ENCODE peak calls at places on chromosome 1, in four cellular contexts. One of them, this sample, is unnamed.

GRCh38 chr1:177586429-177586828 is 383.4 kb downstream of the SEC16B start:
- DNase-seq in uterus: no peak
- DNase-seq in CD4-positive, alpha-beta T cell: no peak
- DNase-seq in brain microvascular endothelial cell: peak
- DNase-seq in this sample: no peak

GRCh38 chr1:94237291-94238226 is at the start of gene ARHGAP29:
- DNase-seq in CD4-positive, alpha-beta T cell: peak
- DNase-seq in uterus: peak
- DNase-seq in brain microvascular endothelial cell: peak
- DNase-seq in this sample: peak

GRCh38 chr1:191993549-191993948 is 164.7 kb upstream of the RGS18 start:
- DNase-seq in uterus: no peak
- DNase-seq in brain microvascular endothelial cell: no peak
- DNase-seq in CD4-positive, alpha-beta T cell: no peak
- DNase-seq in this sample: no peak

GRCh38 chr1:51344276-51344601 is 13.9 kb upstream of the TTC39A start:
- DNase-seq in CD4-positive, alpha-beta T cell: no peak
- DNase-seq in uterus: no peak
- DNase-seq in brain microvascular endothelial cell: no peak
- DNase-seq in this sample: no peak

GRCh38 chr1:232891116-232891515 is 59.3 kb upstream of the NTPCR start:
- DNase-seq in CD4-positive, alpha-beta T cell: no peak
- DNase-seq in uterus: no peak
- DNase-seq in brain microvascular endothelial cell: peak
- DNase-seq in this sample: no peak

GRCh38 chr1:109787211-109787844 is 23.6 kb upstream of the EPS8L3 start:
- DNase-seq in brain microvascular endothelial cell: no peak
- DNase-seq in uterus: peak
- DNase-seq in CD4-positive, alpha-beta T cell: no peak
- DNase-seq in this sample: no peak

GRCh38 chr1:80896957-80897356 is 903.8 kb upstream of the ADGRL2 start:
- DNase-seq in CD4-positive, alpha-beta T cell: no peak
- DNase-seq in uterus: no peak
- DNase-seq in brain microvascular endothelial cell: no peak
- DNase-seq in this sample: no peak

GRCh38 chr1:159091547-159092397 is 15.2 kb upstream of the AIM2 start:
- DNase-seq in CD4-positive, alpha-beta T cell: no peak
- DNase-seq in brain microvascular endothelial cell: peak
- DNase-seq in uterus: no peak
- DNase-seq in this sample: no peak

GRCh38 chr1:95953005-95953404 is 719.0 kb downstream of the RWDD3 start:
- DNase-seq in uterus: no peak
- DNase-seq in brain microvascular endothelial cell: no peak
- DNase-seq in CD4-positive, alpha-beta T cell: no peak
- DNase-seq in this sample: no peak

GRCh38 chr1:42942444-42942843 is 16.2 kb downstream of the SLC2A1 start:
- DNase-seq in brain microvascular endothelial cell: no peak
- DNase-seq in uterus: no peak
- DNase-seq in CD4-positive, alpha-beta T cell: no peak
- DNase-seq in this sample: no peak

GRCh38 chr1:154698320-154699096 is 90.5 kb upstream of the ADAR start:
- DNase-seq in CD4-positive, alpha-beta T cell: no peak
- DNase-seq in brain microvascular endothelial cell: no peak
- DNase-seq in uterus: no peak
- DNase-seq in this sample: no peak

GRCh38 chr1:25642710-25643109 is 26.1 kb downstream of the MAN1C1 start:
- DNase-seq in brain microvascular endothelial cell: peak
- DNase-seq in uterus: no peak
- DNase-seq in CD4-positive, alpha-beta T cell: peak
- DNase-seq in this sample: peak

GRCh38 chr1:89725016-89725380 is 92.1 kb downstream of the LRRC8C start:
- DNase-seq in CD4-positive, alpha-beta T cell: no peak
- DNase-seq in uterus: no peak
- DNase-seq in brain microvascular endothelial cell: peak
- DNase-seq in this sample: no peak

GRCh38 chr1:84836145-84836544 is 56.9 kb downstream of the LPAR3 start:
- DNase-seq in CD4-positive, alpha-beta T cell: no peak
- DNase-seq in uterus: no peak
- DNase-seq in brain microvascular endothelial cell: peak
- DNase-seq in this sample: no peak

GRCh38 chr1:84078108-84078823 is 65.8 kb upstream of the PRKACB start:
- DNase-seq in brain microvascular endothelial cell: no peak
- DNase-seq in uterus: no peak
- DNase-seq in CD4-positive, alpha-beta T cell: no peak
- DNase-seq in this sample: no peak

GRCh38 chr1:64921761-64922160 is 44.6 kb downstream of the JAK1 start:
- DNase-seq in CD4-positive, alpha-beta T cell: no peak
- DNase-seq in brain microvascular endothelial cell: no peak
- DNase-seq in uterus: no peak
- DNase-seq in this sample: no peak

GRCh38 chr1:180433873-180434272 is 68.5 kb downstream of the ACBD6 start:
- DNase-seq in brain microvascular endothelial cell: no peak
- DNase-seq in CD4-positive, alpha-beta T cell: no peak
- DNase-seq in uterus: no peak
- DNase-seq in this sample: no peak

GRCh38 chr1:243315455-243315854 is 59.6 kb downstream of the SDCCAG8 start:
- DNase-seq in brain microvascular endothelial cell: no peak
- DNase-seq in CD4-positive, alpha-beta T cell: no peak
- DNase-seq in uterus: no peak
- DNase-seq in this sample: no peak

GRCh38 chr1:100347009-100347966 is 5.0 kb upstream of the CDC14A start:
- DNase-seq in brain microvascular endothelial cell: peak
- DNase-seq in uterus: no peak
- DNase-seq in CD4-positive, alpha-beta T cell: no peak
- DNase-seq in this sample: no peak

GRCh38 chr1:100343897-100344296 is 8.4 kb upstream of the CDC14A start:
- DNase-seq in uterus: no peak
- DNase-seq in CD4-positive, alpha-beta T cell: no peak
- DNase-seq in brain microvascular endothelial cell: no peak
- DNase-seq in this sample: no peak

GRCh38 chr1:100348549-100349144 is 3.7 kb upstream of the CDC14A start:
- DNase-seq in uterus: no peak
- DNase-seq in CD4-positive, alpha-beta T cell: no peak
- DNase-seq in brain microvascular endothelial cell: no peak
- DNase-seq in this sample: no peak

GRCh38 chr1:100344774-100345173 is 7.5 kb upstream of the CDC14A start:
- DNase-seq in CD4-positive, alpha-beta T cell: no peak
- DNase-seq in uterus: no peak
- DNase-seq in brain microvascular endothelial cell: no peak
- DNase-seq in this sample: no peak

GRCh38 chr1:100346387-100346786 is 5.9 kb upstream of the CDC14A start:
- DNase-seq in brain microvascular endothelial cell: no peak
- DNase-seq in CD4-positive, alpha-beta T cell: no peak
- DNase-seq in uterus: no peak
- DNase-seq in this sample: no peak
- H3K27ac ChIP-seq in brain microvascular endothelial cell: no peak
- H3K27ac ChIP-seq in CD4-positive, alpha-beta T cell: no peak
- H3K27ac ChIP-seq in uterus: no peak
- H3K27ac ChIP-seq in this sample: no peak

DNA sequence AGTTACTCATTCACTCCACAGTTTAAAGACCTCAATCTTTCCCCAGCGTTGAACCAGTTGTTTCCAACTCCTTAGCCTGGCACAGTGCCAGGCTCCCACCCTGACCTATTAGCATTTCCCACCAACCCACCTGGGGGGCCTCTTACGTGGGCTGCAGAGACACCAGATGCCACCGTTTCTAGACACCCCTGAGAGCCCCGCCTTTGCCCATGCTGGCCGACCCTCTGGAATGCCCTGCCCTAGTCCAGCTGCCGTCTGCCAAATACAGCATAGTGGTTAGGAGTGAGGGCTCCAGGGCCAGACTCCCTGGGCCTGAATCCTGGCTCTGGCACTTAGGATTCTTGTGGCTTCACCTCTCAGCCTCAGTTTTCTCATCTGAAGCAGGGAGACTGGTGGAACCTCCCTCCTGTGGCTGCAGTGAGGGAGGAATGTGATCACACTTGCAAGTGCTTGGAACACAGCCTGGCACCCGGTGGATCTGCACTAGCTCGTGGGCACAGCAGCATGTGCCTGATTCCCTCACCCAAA is 65.2 kb downstream of the TMCO4 start:
- DNase-seq in CD4-positive, alpha-beta T cell: no peak
- DNase-seq in uterus: no peak
- DNase-seq in brain microvascular endothelial cell: no peak
- DNase-seq in this sample: no peak
- H3K27ac ChIP-seq in CD4-positive, alpha-beta T cell: no peak
- H3K27ac ChIP-seq in uterus: peak
- H3K27ac ChIP-seq in brain microvascular endothelial cell: no peak
- H3K27ac ChIP-seq in this sample: no peak

DNA sequence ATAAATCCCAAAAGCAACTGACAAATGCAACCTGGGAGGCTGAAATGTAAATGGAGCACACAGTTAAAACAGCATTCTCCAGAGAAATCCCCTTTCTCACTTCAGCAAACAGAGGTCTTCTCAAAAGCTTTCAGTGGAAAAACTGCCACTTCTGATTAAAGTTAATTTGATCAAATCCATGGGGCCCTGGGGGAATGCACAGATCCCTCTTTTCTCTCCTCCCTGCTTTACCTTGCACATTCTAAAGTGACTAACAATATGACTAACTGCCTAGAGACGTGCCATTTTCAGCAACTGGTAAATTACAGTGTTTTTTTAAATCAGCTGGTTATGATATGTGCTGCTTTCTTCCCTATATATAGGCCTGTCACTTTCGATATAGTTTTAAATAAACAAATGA is 142.5 kb downstream of the RERE start:
- DNase-seq in brain microvascular endothelial cell: no peak
- DNase-seq in CD4-positive, alpha-beta T cell: no peak
- DNase-seq in uterus: no peak
- DNase-seq in this sample: no peak
- H3K27ac ChIP-seq in brain microvascular endothelial cell: no peak
- H3K27ac ChIP-seq in CD4-positive, alpha-beta T cell: no peak
- H3K27ac ChIP-seq in uterus: no peak
- H3K27ac ChIP-seq in this sample: no peak

GRCh38 chr1:221458430-221459156 is 283.3 kb downstream of the DUSP10 start:
- DNase-seq in brain microvascular endothelial cell: no peak
- DNase-seq in uterus: no peak
- DNase-seq in CD4-positive, alpha-beta T cell: no peak
- DNase-seq in this sample: no peak
- H3K27ac ChIP-seq in brain microvascular endothelial cell: no peak
- H3K27ac ChIP-seq in uterus: no peak
- H3K27ac ChIP-seq in CD4-positive, alpha-beta T cell: no peak
- H3K27ac ChIP-seq in this sample: no peak

GRCh38 chr1:201285846-201286245 is 2.5 kb downstream of the PKP1 start:
- DNase-seq in CD4-positive, alpha-beta T cell: no peak
- DNase-seq in brain microvascular endothelial cell: no peak
- DNase-seq in uterus: no peak
- DNase-seq in this sample: no peak

GRCh38 chr1:201290551-201290950 is 7.2 kb downstream of the PKP1 start:
- DNase-seq in uterus: no peak
- DNase-seq in brain microvascular endothelial cell: no peak
- DNase-seq in CD4-positive, alpha-beta T cell: no peak
- DNase-seq in this sample: no peak

GRCh38 chr1:201288765-201289164 is 5.5 kb downstream of the PKP1 start:
- DNase-seq in brain microvascular endothelial cell: no peak
- DNase-seq in uterus: no peak
- DNase-seq in CD4-positive, alpha-beta T cell: no peak
- DNase-seq in this sample: no peak

GRCh38 chr1:201286445-201286844 is 3.1 kb downstream of the PKP1 start:
- DNase-seq in CD4-positive, alpha-beta T cell: no peak
- DNase-seq in uterus: no peak
- DNase-seq in brain microvascular endothelial cell: no peak
- DNase-seq in this sample: no peak

GRCh38 chr1:201288007-201288406 is 4.7 kb downstream of the PKP1 start:
- DNase-seq in brain microvascular endothelial cell: no peak
- DNase-seq in uterus: no peak
- DNase-seq in CD4-positive, alpha-beta T cell: no peak
- DNase-seq in this sample: no peak
- H3K27ac ChIP-seq in brain microvascular endothelial cell: no peak
- H3K27ac ChIP-seq in uterus: no peak
- H3K27ac ChIP-seq in CD4-positive, alpha-beta T cell: no peak
- H3K27ac ChIP-seq in this sample: no peak

DNA sequence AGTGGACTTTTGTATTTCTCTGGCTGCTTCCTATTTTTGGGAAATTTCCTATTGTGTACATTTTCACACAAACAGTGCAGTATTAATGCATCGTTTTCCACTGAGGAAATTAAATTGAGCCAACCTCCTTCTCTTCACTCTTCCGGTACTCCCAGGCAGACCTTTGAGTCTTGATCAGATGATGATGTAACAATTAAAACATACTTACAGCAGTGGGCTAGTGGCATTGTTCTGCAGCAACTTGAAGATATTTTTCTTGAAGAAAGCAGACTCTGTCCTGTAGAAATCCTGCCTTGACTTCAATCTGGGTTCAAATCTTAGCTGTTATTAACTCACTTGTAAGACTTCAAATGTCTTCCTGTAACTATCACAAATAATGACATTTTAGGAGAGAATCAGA is 19.0 kb upstream of the TMEM200B start:
- DNase-seq in uterus: no peak
- DNase-seq in brain microvascular endothelial cell: no peak
- DNase-seq in CD4-positive, alpha-beta T cell: no peak
- DNase-seq in this sample: no peak
- H3K27ac ChIP-seq in uterus: no peak
- H3K27ac ChIP-seq in brain microvascular endothelial cell: no peak
- H3K27ac ChIP-seq in CD4-positive, alpha-beta T cell: no peak
- H3K27ac ChIP-seq in this sample: no peak

This sample was measured in CD8-positive, alpha-beta T cell.